ENCODE peak calls at places on chromosomes 7 and 10, in four cellular contexts. Z is K562, R is HepG2, Q is GM12878. G is an unnamed sample.

GRCh38 chr7:77425151-77426051 is 9.3 kb upstream of the GSAP start:
- DNase-seq in Z (no peak), R (peak), Q (no peak), G (no peak)

GRCh38 chr10:133224861-133225366 is 5.1 kb upstream of the UTF1 start:
- DNase-seq in Z (peak), R (no peak), Q (no peak), G (no peak)

GRCh38 chr10:78470267-78471103 is 436.8 kb downstream of the RPS24 start:
- DNase-seq in Z (no peak), R (peak), Q (no peak), G (no peak)

GRCh38 chr10:65769828-65770227 is 1156.0 kb upstream of the LRRTM3 start:
- DNase-seq in Z (no peak), R (no peak), Q (no peak), G (no peak)

GRCh38 chr10:126839094-126839761 is 66.0 kb upstream of the DOCK1 start:
- DNase-seq in Z (no peak), R (no peak), Q (no peak), G (no peak)

GRCh38 chr10:16930540-16930939 is 113.3 kb upstream of the RSU1 start:
- DNase-seq in Z (no peak), R (no peak), Q (no peak), G (no peak)

GRCh38 chr10:55630491-55631056 is 730.5 kb downstream of the ZWINT start:
- DNase-seq in Z (no peak), R (no peak), Q (no peak), G (peak)

GRCh38 chr10:29189272-29189671 is 99.6 kb upstream of the LYZL1 start:
- DNase-seq in Z (no peak), R (no peak), Q (no peak), G (no peak)

GRCh38 chr7:74306737-74307469 is 17.7 kb downstream of the CLIP2 start:
- DNase-seq in Z (peak), R (no peak), Q (no peak), G (no peak)

GRCh38 chr7:46738165-46738564 is 817.1 kb upstream of the IGFBP3 start:
- DNase-seq in Z (no peak), R (no peak), Q (no peak), G (no peak)

GRCh38 chr10:33335800-33336605 is 1.5 kb upstream of the NRP1 start:
- DNase-seq in Z (no peak), R (no peak), Q (no peak), G (peak)

DNA sequence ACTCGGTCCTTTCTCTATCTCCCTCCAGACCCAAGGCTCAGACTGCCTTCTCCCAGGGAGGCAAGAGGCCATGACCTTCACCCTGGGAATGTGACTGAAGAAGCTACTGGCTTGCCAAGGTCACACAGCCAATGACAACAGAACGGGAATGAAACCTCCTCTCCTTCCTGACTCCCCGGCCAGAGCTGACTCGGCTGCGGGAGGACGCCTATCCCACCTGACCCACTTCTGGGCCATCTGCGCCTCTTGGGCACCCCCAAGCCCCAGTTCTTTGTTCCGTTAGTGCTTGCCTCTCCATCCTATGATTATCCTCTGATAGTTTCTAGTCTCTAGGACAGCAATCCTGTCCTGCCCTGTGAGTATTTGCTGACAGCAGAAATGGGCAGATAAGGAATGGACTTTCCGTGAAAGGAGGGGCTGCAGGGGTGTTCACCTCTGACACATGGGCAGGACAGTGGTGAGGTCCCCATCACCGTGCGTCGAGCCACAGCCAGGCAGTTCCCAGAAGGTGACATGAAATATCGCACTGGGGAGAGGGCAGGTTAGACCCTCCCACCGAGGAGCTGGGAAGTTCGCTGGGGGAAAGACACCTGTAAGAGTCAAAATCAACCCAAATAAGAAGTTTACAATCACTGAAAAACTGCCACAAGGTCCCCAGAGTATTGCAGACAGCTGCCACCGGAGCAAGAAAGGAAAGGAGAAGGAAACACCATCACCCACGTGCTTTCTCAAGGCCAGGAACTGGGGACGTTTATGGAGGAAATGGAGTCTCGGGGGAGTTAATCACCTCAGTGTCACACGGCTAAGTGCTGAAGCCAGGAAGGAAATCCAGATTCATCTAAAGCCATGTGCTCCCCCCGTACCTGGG is 63.1 kb downstream of the INSIG1 start:
- DNase-seq in Z (no peak), R (no peak), Q (no peak), G (no peak)
- TF ChIP-seq TARDBP in Z (no peak), R (no peak), Q (no peak), G (no peak)

DNA sequence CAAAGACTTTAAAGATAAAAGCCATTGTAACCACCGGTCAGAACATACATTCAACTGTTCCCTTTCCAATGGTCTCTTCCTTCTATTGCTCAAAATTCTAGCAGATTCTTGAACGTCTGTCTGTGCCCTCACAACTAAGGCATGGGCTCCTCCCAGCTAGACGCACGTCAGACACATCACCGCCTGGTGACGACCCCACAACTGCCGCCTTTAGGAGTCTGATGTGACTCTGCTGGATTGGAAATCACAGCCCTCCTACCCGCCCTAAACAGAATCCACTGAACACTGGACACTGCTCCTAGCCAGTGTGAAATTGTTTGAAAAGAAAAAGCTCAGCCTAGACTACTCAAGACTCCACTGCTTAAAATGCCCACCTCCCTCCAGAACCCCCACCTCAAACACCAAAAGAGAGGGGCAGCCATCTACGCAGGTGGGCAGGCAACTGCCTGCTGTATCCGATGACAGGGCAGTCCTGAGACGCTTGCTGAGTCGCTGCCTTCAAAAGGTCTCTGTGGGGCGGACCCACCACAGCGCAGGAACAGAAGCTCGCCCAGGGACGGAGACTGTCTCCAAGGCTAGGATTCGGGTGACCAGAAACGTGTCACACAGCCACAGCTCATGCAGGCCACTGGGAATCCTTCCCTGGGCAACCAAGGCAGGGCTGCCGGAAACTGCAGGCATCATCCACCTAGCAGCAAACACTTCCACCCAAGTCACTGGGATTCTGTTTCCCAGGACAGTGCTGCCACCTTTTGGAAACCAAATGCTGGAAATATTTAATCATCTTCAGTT is 34.7 kb downstream of the GSDME start:
- DNase-seq in Z (no peak), R (no peak), Q (no peak), G (peak)
- TF ChIP-seq TARDBP in Z (no peak), R (no peak), Q (no peak), G (no peak)

GRCh38 chr7:68456469-68456868 is 1141.8 kb upstream of the AUTS2 start:
- DNase-seq in Z (no peak), R (no peak), Q (no peak), G (no peak)

DNA sequence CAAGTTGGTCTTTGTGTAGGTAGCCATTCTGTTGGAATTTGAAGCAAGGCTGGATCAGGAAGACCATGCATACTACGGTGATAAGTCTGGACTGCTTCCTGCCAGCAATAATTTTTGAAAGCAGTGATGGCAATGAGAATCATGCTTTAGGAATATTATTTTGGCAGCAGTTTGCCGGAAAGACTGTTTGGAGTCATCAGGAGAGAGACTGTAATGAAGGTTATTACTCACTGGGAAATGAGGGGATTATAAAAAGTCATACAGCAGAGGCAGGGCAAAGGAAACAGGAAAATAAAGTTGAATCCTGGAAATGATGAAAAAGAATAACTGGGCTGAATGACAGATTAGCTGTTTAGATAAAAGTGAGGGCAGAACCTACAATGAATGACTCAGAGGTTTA is 1136.8 kb upstream of the AUTS2 start:
- DNase-seq in Z (no peak), R (no peak), Q (no peak), G (no peak)
- TF ChIP-seq TARDBP in Z (no peak), R (no peak), Q (no peak), G (no peak)

GRCh38 chr10:59589721-59590120 is 119.9 kb downstream of the SLC16A9 start:
- DNase-seq in Z (no peak), R (no peak), Q (no peak), G (no peak)
- TF ChIP-seq TARDBP in Z (no peak), R (no peak), Q (no peak), G (no peak)

GRCh38 chr7:123749537-123749857 is 694 bp upstream of the WASL start:
- DNase-seq in Z (no peak), R (peak), Q (no peak), G (no peak)
- TF ChIP-seq TARDBP in Z (no peak), R (no peak), Q (no peak), G (no peak)

GRCh38 chr10:73779018-73779417 is 2.8 kb upstream of the CHCHD1 start:
- DNase-seq in Z (no peak), R (no peak), Q (no peak), G (no peak)

GRCh38 chr10:73773152-73773879 is 8.5 kb upstream of the CHCHD1 start:
- DNase-seq in Z (no peak), R (no peak), Q (no peak), G (no peak)

GRCh38 chr10:73771722-73772279 is 10.0 kb upstream of the CHCHD1 start:
- DNase-seq in Z (peak), R (peak), Q (no peak), G (peak)

GRCh38 chr10:73772280-73773151 is 9.3 kb upstream of the CHCHD1 start:
- DNase-seq in Z (peak), R (peak), Q (peak), G (peak)

DNA sequence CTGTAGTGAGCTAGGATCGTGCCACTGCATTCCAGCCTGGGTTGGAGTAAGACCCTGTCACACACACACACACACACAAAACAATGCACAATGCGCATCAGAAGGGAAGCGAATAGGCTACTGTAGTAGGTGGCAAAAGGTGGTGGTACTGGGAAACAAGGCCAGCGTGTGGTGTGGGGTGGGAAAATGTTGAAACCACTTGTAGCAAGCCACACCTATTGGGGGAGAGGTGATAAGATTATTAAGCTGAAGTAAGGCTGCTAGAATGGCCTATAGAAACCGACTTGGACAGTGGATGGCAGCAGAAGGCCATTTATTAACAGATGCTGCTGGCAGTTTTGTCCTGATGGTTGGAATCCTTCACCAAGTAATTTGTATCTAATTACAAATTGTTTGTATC is 7.2 kb upstream of the CHCHD1 start:
- DNase-seq in Z (peak), R (peak), Q (no peak), G (no peak)
- TF ChIP-seq TARDBP in Z (no peak), R (no peak), Q (no peak), G (no peak)

G was measured in HEK293T.